ENCODE peak calls at places on chromosome 11, in four cellular contexts. J, S, K and Y are unnamed samples.
A peak's percentile ranks its signal among the peaks of the same experiment; 100 is the strongest.

GRCh38 chr11:94315664-94316063 is 11.3 kb downstream of the IZUMO1R start:
- DNase-seq in K (no peak), S (no peak), J (peak; percentile 32), Y (no peak)

GRCh38 chr11:107840120-107840479 is 18.5 kb downstream of the SLC35F2 start:
- DNase-seq in K (no peak), S (no peak), J (no peak), Y (no peak)

GRCh38 chr11:119153049-119153818 is 4.4 kb downstream of the ABCG4 start:
- DNase-seq in J (no peak), K (no peak), S (no peak), Y (no peak)

GRCh38 chr11:118117790-118118601 is 31.2 kb upstream of the SMIM35 start:
- DNase-seq in K (no peak), J (no peak), S (peak; percentile 12), Y (no peak)

GRCh38 chr11:128282053-128282452 is 305.3 kb downstream of the ETS1 start:
- DNase-seq in J (no peak), K (no peak), S (no peak), Y (no peak)

GRCh38 chr11:1843796-1844195 is 5.0 kb downstream of the TNNI2 start:
- DNase-seq in J (no peak), S (no peak), K (no peak), Y (no peak)

GRCh38 chr11:1640076-1640946 is 10.7 kb downstream of the KRTAP5-5 start:
- DNase-seq in J (no peak), K (peak; percentile 63), S (no peak), Y (no peak)

GRCh38 chr11:34916810-34917780 is 677 bp downstream of the PDHX start:
- DNase-seq in K (no peak), J (no peak), S (no peak), Y (no peak)